ENCODE peak calls at places on chromosomes 5 and 9, in six cellular contexts. P, Q, Z, M, F and S are unnamed samples.

GRCh38 chr5:82406200-82406773 is 128.1 kb upstream of the RPS23 start:
- DNase-seq in P (peak; percentile 97), Q (no peak), Z (no peak), M (no peak), F (no peak), S (no peak)

GRCh38 chr5:137098663-137099062 is 400.5 kb downstream of the SPOCK1 start:
- DNase-seq in P (no peak), Q (no peak), Z (no peak), M (no peak), F (no peak), S (no peak)

GRCh38 chr9:89477395-89477794 is 20.5 kb downstream of the SEMA4D start:
- DNase-seq in P (no peak), Q (no peak), Z (no peak), M (no peak), F (no peak), S (no peak)

GRCh38 chr5:32711693-32712462 is 757 bp downstream of the NPR3 start:
- DNase-seq in P (peak; percentile 22), Q (peak; percentile 40), Z (no peak), M (peak; percentile 32), F (no peak), S (no peak)

GRCh38 chr9:108972186-108972585 is 38.0 kb downstream of the ABITRAM start:
- DNase-seq in P (no peak), Q (no peak), Z (no peak), M (no peak), F (no peak), S (no peak)

GRCh38 chr5:55604611-55605067 is 69.9 kb upstream of the PLPP1 start:
- DNase-seq in P (peak; percentile 35), Q (no peak), Z (no peak), M (no peak), F (no peak), S (no peak)

GRCh38 chr5:103389846-103390245 is 131.3 kb downstream of the MACIR start:
- DNase-seq in P (no peak), Q (no peak), Z (no peak), M (peak; percentile 82), F (no peak), S (no peak)

GRCh38 chr9:110027624-110028023 is 180.3 kb downstream of the C9orf152 start:
- DNase-seq in P (peak; percentile 78), Q (no peak), Z (no peak), M (peak; percentile 82), F (no peak), S (no peak)

GRCh38 chr9:26262431-26262830 is 584.2 kb upstream of the TUSC1 start:
- DNase-seq in P (no peak), Q (no peak), Z (no peak), M (no peak), F (no peak), S (no peak)

GRCh38 chr9:17018001-17018491 is 116.8 kb upstream of the CNTLN start:
- DNase-seq in P (peak; percentile 7), Q (peak; percentile 92), Z (no peak), M (no peak), F (peak; percentile 20), S (no peak)

DNA sequence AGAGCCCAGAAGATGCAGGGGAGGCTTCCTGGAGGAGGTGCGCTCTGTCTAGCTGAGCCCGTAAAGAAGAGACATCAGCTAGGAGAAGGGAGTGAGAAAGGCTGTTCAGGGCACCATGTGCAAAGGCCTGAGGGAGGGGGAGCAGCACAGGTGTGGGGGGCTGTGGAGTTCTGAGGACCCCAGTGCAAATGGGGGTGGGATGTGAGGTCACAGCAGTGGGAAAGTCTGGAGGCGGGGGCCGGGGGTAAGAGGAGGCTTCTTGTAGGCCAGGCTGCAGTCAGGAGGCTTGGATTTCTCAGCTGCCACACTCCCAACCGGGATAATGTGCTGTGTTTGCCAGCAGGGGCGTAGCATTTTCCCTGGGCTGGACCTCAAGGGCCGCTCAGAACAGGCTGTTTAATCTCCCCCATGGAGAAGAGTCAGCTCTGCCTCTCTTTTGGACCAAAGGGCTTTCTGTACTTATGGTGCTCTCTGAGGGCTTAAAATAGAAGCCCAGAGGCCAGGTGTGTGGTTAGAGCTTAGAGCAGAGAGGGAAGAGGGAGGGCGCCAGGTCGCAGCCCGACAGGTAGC is 5.7 kb downstream of the NEURL1B start:
- DNase-seq in P (peak; percentile 36), Q (no peak), Z (peak; percentile 66), M (no peak), F (no peak), S (no peak)
- H3K4me3 ChIP-seq in P (no peak overlapping the region), Q (no peak overlapping the region), Z (no peak overlapping the region), M (no peak overlapping the region), F (no peak overlapping the region), S (no peak overlapping the region)

GRCh38 chr5:150410524-150411244 is 2.0 kb downstream of the CD74 start:
- DNase-seq in P (peak; percentile 65), Q (peak; percentile 74), Z (peak; percentile 81), M (peak; percentile 68), F (peak; percentile 42), S (peak; percentile 57)
- H3K4me3 ChIP-seq in P (no peak overlapping the region), Q (peak overlapping the region; percentile 45), Z (no peak overlapping the region), M (no peak overlapping the region), F (no peak overlapping the region), S (no peak overlapping the region)

GRCh38 chr9:69809304-69809863 is 11.2 kb upstream of the CFAP95 start:
- DNase-seq in P (no peak), Q (no peak), Z (no peak), M (no peak), F (no peak), S (peak; percentile 25)
- H3K4me3 ChIP-seq in P (no peak overlapping the region), Q (no peak overlapping the region), Z (no peak overlapping the region), M (no peak overlapping the region), F (no peak overlapping the region), S (no peak overlapping the region)

GRCh38 chr5:19264821-19265220 is 723.2 kb downstream of the CDH18 start:
- DNase-seq in P (no peak), Q (no peak), Z (no peak), M (no peak), F (no peak), S (no peak)

GRCh38 chr5:19266791-19267190 is 721.2 kb downstream of the CDH18 start:
- DNase-seq in P (no peak), Q (no peak), Z (no peak), M (no peak), F (no peak), S (no peak)

GRCh38 chr5:19274578-19274977 is 713.4 kb downstream of the CDH18 start:
- DNase-seq in P (no peak), Q (no peak), Z (no peak), M (no peak), F (no peak), S (no peak)

DNA sequence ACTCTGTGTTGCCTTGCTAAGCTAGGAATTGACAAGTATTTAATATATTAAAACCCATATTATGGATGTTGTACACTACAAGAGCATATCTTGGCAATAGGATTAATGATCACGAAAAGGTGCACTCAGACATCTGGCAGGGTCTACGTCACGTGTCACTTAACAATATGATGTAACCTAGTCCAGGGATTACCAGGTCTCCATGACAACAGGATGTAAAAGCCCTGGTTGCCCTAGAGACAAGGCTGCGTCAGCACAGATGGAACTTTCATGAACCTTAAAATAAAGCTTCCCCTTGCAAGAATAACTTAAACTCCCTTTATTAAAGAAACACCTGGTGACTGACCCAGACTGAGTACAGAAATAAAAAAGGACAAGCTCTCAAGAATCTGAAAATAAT is 717.8 kb downstream of the CDH18 start:
- DNase-seq in P (no peak), Q (no peak), Z (peak; percentile 14), M (peak; percentile 2), F (no peak), S (peak; percentile 2)
- H3K4me3 ChIP-seq in P (no peak overlapping the region), Q (no peak overlapping the region), Z (no peak overlapping the region), M (no peak overlapping the region), F (no peak overlapping the region), S (no peak overlapping the region)

GRCh38 chr5:66959668-66960067 is 236.9 kb downstream of the CD180 start:
- DNase-seq in P (peak; percentile 5), Q (no peak), Z (no peak), M (no peak), F (no peak), S (no peak)
- H3K4me3 ChIP-seq in P (no peak overlapping the region), Q (peak overlapping the region; percentile 48), Z (peak overlapping the region; percentile 22), M (peak overlapping the region; percentile 41), F (peak overlapping the region; percentile 70), S (no peak overlapping the region)